ENCODE peak calls at places on chromosome 7, in four cellular contexts. X is HepG2, R is HCT116, M is K562. B is an unnamed sample.
A peak's percentile ranks its signal among the peaks of the same experiment; 100 is the strongest.

GRCh38 chr7:27223941-27224590 is 18.5 kb upstream of the EVX1 start:
- DNase-seq in X (no peak), R (no peak), M (no peak), B (no peak)

GRCh38 chr7:47792521-47793121 is 155.6 kb downstream of the PKD1L1 start:
- DNase-seq in R (peak; percentile 29), M (no peak), X (no peak), B (no peak)

GRCh38 chr7:127189074-127189473 is 63.7 kb downstream of the GRM8 start:
- DNase-seq in M (no peak), R (no peak), X (no peak), B (peak; percentile 12)

GRCh38 chr7:137025469-137026175 is 157.2 kb downstream of the CHRM2 start:
- DNase-seq in R (no peak), X (no peak), M (no peak), B (no peak)

GRCh38 chr7:100983451-100984187 is 14.3 kb downstream of the MUC12 start:
- DNase-seq in R (peak; percentile 6), M (no peak), X (no peak), B (peak; percentile 13)

GRCh38 chr7:18552943-18553584 is 57.5 kb downstream of the HDAC9 start:
- DNase-seq in R (no peak), M (no peak), X (no peak), B (no peak)

GRCh38 chr7:50721661-50722259 is 60.9 kb downstream of the GRB10 start:
- DNase-seq in X (no peak), M (no peak), R (no peak), B (no peak)

GRCh38 chr7:9718071-9718470 is 1255.6 kb upstream of the PHF14 start:
- DNase-seq in X (no peak), R (no peak), M (no peak), B (no peak)

GRCh38 chr7:83819911-83820310 is 171.0 kb upstream of the SEMA3E start:
- DNase-seq in R (no peak), M (no peak), X (no peak), B (no peak)

GRCh38 chr7:129825005-129825553 is 127.7 kb downstream of the UBE2H start:
- DNase-seq in R (peak; percentile 91), M (peak; percentile 90), X (peak; percentile 78), B (peak; percentile 62)

GRCh38 chr7:85483205-85483604 is 296.3 kb upstream of the SEMA3D start:
- DNase-seq in R (no peak), M (no peak), X (no peak), B (no peak)

GRCh38 chr7:80014507-80014906 is 120.1 kb upstream of the GNAI1 start:
- DNase-seq in R (no peak), M (no peak), X (no peak), B (no peak)

GRCh38 chr7:150567168-150567567 is at the start of gene GIMAP4:
- DNase-seq in M (no peak), X (no peak), R (no peak), B (no peak)

DNA sequence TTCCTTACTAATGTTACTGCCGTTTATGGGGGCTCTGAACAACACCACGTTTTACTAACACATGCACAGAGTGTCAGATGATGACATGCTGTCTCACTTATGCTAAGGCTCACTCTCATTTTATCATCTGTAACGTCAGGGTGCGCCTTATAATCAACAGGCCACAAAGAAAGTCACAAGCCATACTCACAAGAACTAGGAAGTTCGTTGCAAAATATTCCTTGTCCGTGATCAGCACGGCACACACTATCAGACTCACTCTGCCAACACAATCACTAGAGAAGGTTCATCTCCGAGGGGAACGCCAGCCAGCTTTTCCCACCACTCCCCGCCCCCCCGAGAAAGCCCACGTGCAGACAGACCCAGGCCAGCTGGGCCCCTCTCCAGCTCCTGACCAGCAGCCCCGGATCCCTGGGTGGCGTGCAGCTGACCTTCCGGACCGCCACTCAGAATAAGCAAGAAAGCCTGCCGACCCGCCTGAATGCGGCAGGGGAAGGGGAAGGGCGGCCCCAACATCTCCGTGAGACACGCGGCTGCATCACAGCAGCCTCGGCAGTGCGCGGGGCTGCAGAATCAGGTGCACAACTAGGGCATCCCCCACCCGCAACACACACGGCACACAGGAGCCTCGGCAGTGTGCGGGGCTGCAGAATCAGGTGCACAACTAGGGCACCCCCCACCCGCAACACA is 2.7 kb upstream of the GPR146 start:
- DNase-seq in X (no peak), R (no peak), M (no peak), B (no peak)
- TF ChIP-seq REST in X (no peak), R (no peak), M (no peak), B (no peak)

GRCh38 chr7:29906200-29907022 is 83.2 kb downstream of the SCRN1 start:
- DNase-seq in M (no peak), X (no peak), R (no peak), B (no peak)
- TF ChIP-seq TCF7L2 in M (no peak), X (no peak), R (no peak), B (no peak)

GRCh38 chr7:124779194-124779593 is 13.6 kb upstream of the GPR37 start:
- DNase-seq in R (no peak), X (peak; percentile 9), M (no peak), B (no peak)
- TF ChIP-seq REST in R (no peak), X (no peak), M (no peak), B (no peak)

GRCh38 chr7:66016131-66016461 is 34.1 kb upstream of the GUSB start:
- DNase-seq in R (no peak), X (peak; percentile 54), M (no peak), B (no peak)

GRCh38 chr7:66015440-66016130 is 33.6 kb upstream of the GUSB start:
- DNase-seq in X (no peak), M (no peak), R (no peak), B (no peak)

GRCh38 chr7:66013938-66014337 is 31.9 kb upstream of the GUSB start:
- DNase-seq in R (peak; percentile 26), M (peak; percentile 16), X (peak; percentile 65), B (peak; percentile 5)
- TF ChIP-seq TCF7L2 in R (no peak), M (no peak), X (no peak), B (no peak)

B was measured in Panc1.